ENCODE peak calls at places on chromosomes 16 and 17, in six cellular contexts. C is transverse colon, D is hepatocyte, G is GM23338, Y is OCI-LY7, O is fibroblast of pulmonary artery. W is an unnamed sample.

GRCh38 chr17:81387235-81388060 is 7.8 kb upstream of the BAHCC1 start:
- DNase-seq in C (peak), D (peak), G (peak), Y (no peak), O (peak), W (no peak)

GRCh38 chr17:33602981-33603380 is 309.9 kb upstream of the ASIC2 start:
- DNase-seq in C (no peak), D (peak), G (peak), Y (no peak), O (no peak), W (no peak)

GRCh38 chr17:50157891-50158290 is 7.4 kb upstream of the PPP1R9B start:
- DNase-seq in C (no peak), D (no peak), G (no peak), Y (no peak), O (no peak), W (no peak)

GRCh38 chr17:75073618-75074047 is 14.1 kb upstream of the SLC16A5 start:
- DNase-seq in C (peak), D (peak), G (no peak), Y (no peak), O (no peak), W (no peak)

GRCh38 chr16:53053967-53054669 is 673 bp upstream of the CHD9 start:
- DNase-seq in C (peak), D (peak), G (no peak), Y (peak), O (peak), W (no peak)

GRCh38 chr17:81966343-81967243 is 5.6 kb upstream of the NOTUM start:
- DNase-seq in C (peak), D (peak), G (peak), Y (peak), O (peak), W (no peak)

GRCh38 chr16:9901-10665 is 43.3 kb downstream of the POLR3K start:
- DNase-seq in C (peak), D (no peak), G (peak), Y (no peak), O (peak), W (no peak)

GRCh38 chr16:50945136-50945535 is 203.2 kb downstream of the CYLD start:
- DNase-seq in C (no peak), D (no peak), G (no peak), Y (no peak), O (no peak), W (no peak)

GRCh38 chr16:3673201-3673600 is 18.7 kb downstream of the DNASE1 start:
- DNase-seq in C (no peak), D (no peak), G (no peak), Y (no peak), O (no peak), W (no peak)

GRCh38 chr16:86601356-86601755 is 23.0 kb downstream of the FOXL1 start:
- DNase-seq in C (no peak), D (no peak), G (no peak), Y (no peak), O (no peak), W (no peak)

DNA sequence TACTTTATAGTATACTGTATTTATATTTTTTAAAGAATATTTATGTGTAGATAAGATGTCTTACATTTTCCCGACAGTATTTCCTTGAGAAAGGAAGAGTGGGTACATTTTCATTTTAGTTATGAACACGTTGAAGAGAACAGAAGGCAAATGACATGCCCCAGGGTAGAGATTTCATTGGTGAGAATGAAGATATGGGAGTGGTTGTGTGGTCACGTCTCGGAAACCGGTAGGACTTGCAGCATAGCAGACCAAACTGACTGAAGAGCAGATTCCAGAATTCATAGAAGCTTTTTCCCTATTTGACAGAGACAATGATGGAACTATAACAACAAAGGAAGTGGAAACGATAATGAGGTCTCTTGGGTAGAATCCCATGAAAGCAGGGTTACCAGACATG is 71.7 kb downstream of the KCNJ2 start:
- DNase-seq in C (no peak), D (no peak), G (no peak), Y (no peak), O (no peak), W (no peak)
- TF ChIP-seq CTCF in C (no peak), D (no peak), G (no peak), Y (no peak), O (no peak), W (no peak)

DNA sequence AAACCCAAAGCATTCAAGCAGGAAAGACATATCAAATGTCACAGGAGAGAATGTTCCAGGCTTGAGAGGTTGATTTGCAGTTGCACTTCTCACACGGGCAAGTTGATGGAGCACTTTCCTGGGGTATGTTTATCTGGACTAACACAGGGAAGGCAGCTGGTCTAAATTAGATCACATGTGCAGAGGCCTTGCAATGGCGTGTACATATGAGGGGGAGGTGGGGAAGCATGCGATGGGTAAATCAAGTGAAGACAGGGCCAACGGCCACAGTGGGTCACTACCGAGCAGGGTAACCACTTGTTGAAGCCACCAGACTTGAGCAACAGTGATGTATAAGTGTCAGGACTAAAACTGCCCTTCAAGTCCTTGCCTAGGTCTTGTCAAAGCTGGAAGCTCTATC is 156.6 kb upstream of the MAF start:
- DNase-seq in C (no peak), D (no peak), G (no peak), Y (no peak), O (no peak), W (no peak)
- TF ChIP-seq CTCF in C (no peak), D (no peak), G (no peak), Y (no peak), O (no peak), W (no peak)

DNA sequence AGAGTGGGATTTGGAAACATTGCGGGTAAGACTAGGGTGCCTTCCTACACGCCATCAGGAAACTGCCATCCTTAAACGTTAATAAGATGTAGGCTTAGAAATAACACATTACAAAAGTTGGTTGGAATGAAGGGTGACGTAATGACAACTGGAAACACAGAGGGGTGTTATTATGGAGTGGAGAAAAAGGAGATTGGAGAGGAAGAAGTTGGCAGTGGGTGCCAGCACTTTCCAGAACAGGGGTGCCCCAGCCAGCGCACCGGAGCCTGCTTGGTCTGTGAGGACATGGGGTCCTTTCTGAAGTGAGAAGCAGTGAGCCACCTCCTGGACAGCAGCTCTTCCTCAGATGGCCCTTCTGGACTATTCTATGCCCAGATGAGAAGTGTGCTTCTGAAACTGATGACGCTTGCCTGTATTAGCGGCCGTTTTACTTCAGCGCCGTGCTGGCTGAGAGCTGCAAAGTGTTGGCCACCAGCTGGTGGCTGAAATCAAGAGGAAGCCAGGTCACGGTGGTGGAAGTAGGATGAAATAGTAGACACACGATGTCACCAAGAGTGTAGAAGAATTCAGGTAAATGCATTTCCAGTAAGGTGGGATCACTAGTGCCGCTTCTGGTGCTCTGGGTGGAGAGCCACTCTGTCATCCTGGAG is 244.8 kb downstream of the NTN1 start:
- DNase-seq in C (no peak), D (no peak), G (no peak), Y (no peak), O (no peak), W (no peak)
- TF ChIP-seq CTCF in C (no peak), D (no peak), G (no peak), Y (no peak), O (no peak), W (no peak)

GRCh38 chr17:73196500-73196899 is 3.6 kb downstream of the COG1 start:
- DNase-seq in C (peak), D (peak), G (peak), Y (no peak), O (peak), W (no peak)
- TF ChIP-seq CTCF in C (peak), D (peak), G (peak), Y (no peak), O (peak), W (peak)

DNA sequence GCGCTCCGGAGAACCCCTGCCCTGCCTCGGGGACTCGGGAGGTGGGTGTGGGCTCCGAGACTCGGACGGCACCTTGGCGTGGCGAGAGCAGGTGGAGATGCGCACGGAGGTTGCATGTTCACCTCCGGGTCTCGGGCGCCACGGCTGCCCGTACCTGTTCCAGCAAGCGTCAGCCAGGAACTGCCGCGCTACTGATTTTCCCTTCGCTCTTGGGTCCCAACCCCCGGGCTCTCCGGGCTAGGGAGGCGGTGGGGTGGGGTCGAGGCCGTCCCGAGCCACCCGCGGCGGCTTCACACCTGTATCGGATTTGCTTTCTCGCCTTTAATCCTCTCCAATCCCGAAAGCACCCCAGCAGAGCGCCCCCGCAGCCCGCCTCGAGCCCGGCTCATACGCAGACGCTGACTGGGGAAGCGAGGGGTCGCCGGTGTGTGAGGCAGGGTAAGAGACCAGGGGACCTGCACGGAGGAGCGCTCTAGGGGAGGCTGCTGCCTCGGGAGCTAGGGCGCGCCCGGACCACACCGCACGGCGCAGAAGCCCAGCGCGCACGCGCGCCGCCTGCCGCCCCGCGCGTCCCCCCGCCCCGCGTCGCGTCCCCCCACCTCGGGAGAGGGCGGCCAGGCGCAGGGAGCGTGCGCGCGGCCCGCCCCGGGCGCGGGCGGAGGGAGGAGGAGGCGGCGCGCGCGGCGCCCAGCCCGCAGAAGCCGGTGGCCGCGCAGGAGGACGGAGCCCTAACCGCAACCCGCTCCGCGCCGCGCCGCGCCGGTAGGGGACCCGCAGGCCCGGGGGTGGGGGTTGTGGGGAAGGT is at the start of gene DUSP14:
- DNase-seq in C (peak), D (peak), G (peak), Y (peak), O (peak), W (no peak)
- TF ChIP-seq CTCF in C (no peak), D (peak), G (no peak), Y (peak), O (no peak), W (peak)

GRCh38 chr16:2468725-2469398 is 2.2 kb upstream of the NTN3 start:
- DNase-seq in C (no peak), D (no peak), G (peak), Y (peak), O (no peak), W (no peak)

GRCh38 chr16:2465653-2466415 is 5.3 kb upstream of the NTN3 start:
- DNase-seq in C (no peak), D (no peak), G (peak), Y (peak), O (no peak), W (no peak)

GRCh38 chr16:2466667-2467300 is 4.3 kb upstream of the NTN3 start:
- DNase-seq in C (no peak), D (no peak), G (no peak), Y (no peak), O (no peak), W (no peak)

GRCh38 chr16:2468142-2468724 is 2.9 kb upstream of the NTN3 start:
- DNase-seq in C (no peak), D (peak), G (peak), Y (no peak), O (no peak), W (no peak)

GRCh38 chr16:2467301-2468141 is 3.6 kb upstream of the NTN3 start:
- DNase-seq in C (peak), D (peak), G (peak), Y (peak), O (peak), W (no peak)
- TF ChIP-seq CTCF in C (no peak), D (peak), G (no peak), Y (peak), O (no peak), W (no peak)

GRCh38 chr17:37413875-37414519 is 7.3 kb downstream of the TADA2A start:
- DNase-seq in C (no peak), D (no peak), G (peak), Y (no peak), O (no peak), W (no peak)
- TF ChIP-seq CTCF in C (no peak), D (peak), G (peak), Y (peak), O (peak), W (peak)

DNA sequence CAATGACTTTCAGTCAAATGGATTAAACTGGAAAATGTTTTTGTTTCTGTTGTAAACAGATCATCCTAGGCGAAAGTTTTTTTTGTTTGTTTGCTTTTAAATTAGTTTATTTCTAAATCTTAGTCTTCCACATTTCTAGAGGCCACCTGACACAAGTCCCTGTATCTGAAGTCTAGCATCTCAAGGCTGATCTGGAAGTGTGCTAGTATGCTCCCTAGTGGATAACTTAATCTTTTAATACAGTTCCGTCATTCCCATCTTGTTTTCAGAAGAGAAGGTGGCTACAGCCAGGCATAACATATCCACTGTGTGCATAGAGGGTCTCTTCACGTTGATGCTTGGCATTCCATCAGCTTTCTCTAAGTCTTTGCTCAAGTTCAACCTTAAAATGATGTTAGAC is 7.6 kb downstream of the IFT20 start:
- DNase-seq in C (no peak), D (no peak), G (no peak), Y (no peak), O (no peak), W (no peak)
- TF ChIP-seq CTCF in C (no peak), D (no peak), G (peak), Y (peak), O (no peak), W (no peak)

GRCh38 chr16:72680732-72681131 is 367.2 kb downstream of the ZFHX3 start:
- DNase-seq in C (no peak), D (no peak), G (no peak), Y (no peak), O (no peak), W (no peak)
- TF ChIP-seq CTCF in C (no peak), D (no peak), G (no peak), Y (no peak), O (no peak), W (no peak)